ENCODE peak calls at places on chromosomes 16 and 17, in four cellular contexts. Y is tibial nerve, G is GM12865, A is astrocyte of the spinal cord. X is an unnamed sample.

GRCh38 chr17:62064029-62064790 is 868 bp downstream of the MED13 start:
- DNase-seq in A (peak), Y (no peak), G (peak), X (no peak)

GRCh38 chr17:82128287-82128686 is 30.3 kb upstream of the FASN start:
- DNase-seq in A (no peak), Y (no peak), G (no peak), X (no peak)

GRCh38 chr16:77951788-77952187 is 70.6 kb upstream of the CLEC3A start:
- DNase-seq in A (no peak), Y (no peak), G (peak), X (no peak)

GRCh38 chr16:76194621-76195015 is 82.6 kb upstream of the CNTNAP4 start:
- DNase-seq in G (no peak), Y (no peak), A (peak), X (no peak)

GRCh38 chr16:81486555-81487061 is 42.0 kb downstream of the CMIP start:
- DNase-seq in A (peak), Y (peak), G (no peak), X (no peak)

GRCh38 chr17:78748048-78748729 is 33.9 kb downstream of the CYTH1 start:
- DNase-seq in Y (peak), G (peak), A (no peak), X (no peak)

GRCh38 chr17:77445030-77445907 is 304.5 kb downstream of the SEC14L1 start:
- DNase-seq in A (no peak), G (peak), Y (peak), X (no peak)

GRCh38 chr17:49783051-49783715 is 5.3 kb upstream of the KAT7 start:
- DNase-seq in Y (no peak), A (no peak), G (no peak), X (no peak)

GRCh38 chr17:78748730-78749317 is 33.2 kb downstream of the CYTH1 start:
- DNase-seq in A (no peak), Y (peak), G (peak), X (no peak)

GRCh38 chr16:54176376-54176901 is 110.1 kb downstream of the IRX3 start:
- DNase-seq in Y (no peak), A (no peak), G (no peak), X (no peak)

GRCh38 chr17:37826497-37827115 is 81.7 kb upstream of the HNF1B start:
- DNase-seq in A (no peak), Y (no peak), G (peak), X (no peak)

GRCh38 chr17:9676084-9676483 is 30.8 kb downstream of the USP43 start:
- DNase-seq in Y (no peak), G (no peak), A (no peak), X (no peak)
- TF ChIP-seq CTCF in Y (no peak), G (no peak), A (peak), X (peak)

GRCh38 chr17:1237471-1237870 is 32.8 kb upstream of the BHLHA9 start:
- DNase-seq in Y (no peak), A (no peak), G (no peak), X (no peak)
- TF ChIP-seq CTCF in Y (no peak), A (no peak), G (no peak), X (no peak)

GRCh38 chr17:14736631-14737030 is 435.8 kb downstream of the HS3ST3B1 start:
- DNase-seq in A (no peak), G (no peak), Y (no peak), X (no peak)

GRCh38 chr17:14739656-14740431 is 439.0 kb downstream of the HS3ST3B1 start:
- DNase-seq in Y (no peak), G (no peak), A (no peak), X (no peak)

GRCh38 chr17:14737984-14738651 is 437.2 kb downstream of the HS3ST3B1 start:
- DNase-seq in A (peak), Y (peak), G (no peak), X (no peak)

GRCh38 chr17:14741516-14741915 is 440.6 kb downstream of the HS3ST3B1 start:
- DNase-seq in Y (no peak), G (no peak), A (peak), X (no peak)

GRCh38 chr17:14738652-14738988 is 437.7 kb downstream of the HS3ST3B1 start:
- DNase-seq in Y (no peak), G (no peak), A (no peak), X (no peak)
- TF ChIP-seq CTCF in Y (no peak), G (no peak), A (no peak), X (no peak)

GRCh38 chr16:79994413-79994812 is 393.9 kb upstream of the MAF start:
- DNase-seq in G (no peak), Y (no peak), A (no peak), X (no peak)

GRCh38 chr16:79993810-79994209 is 393.3 kb upstream of the MAF start:
- DNase-seq in Y (no peak), A (no peak), G (no peak), X (no peak)

GRCh38 chr16:79998143-79998542 is 397.6 kb upstream of the MAF start:
- DNase-seq in Y (no peak), A (no peak), G (no peak), X (no peak)

GRCh38 chr16:79995315-79995714 is 394.8 kb upstream of the MAF start:
- DNase-seq in A (no peak), G (no peak), Y (no peak), X (no peak)

DNA sequence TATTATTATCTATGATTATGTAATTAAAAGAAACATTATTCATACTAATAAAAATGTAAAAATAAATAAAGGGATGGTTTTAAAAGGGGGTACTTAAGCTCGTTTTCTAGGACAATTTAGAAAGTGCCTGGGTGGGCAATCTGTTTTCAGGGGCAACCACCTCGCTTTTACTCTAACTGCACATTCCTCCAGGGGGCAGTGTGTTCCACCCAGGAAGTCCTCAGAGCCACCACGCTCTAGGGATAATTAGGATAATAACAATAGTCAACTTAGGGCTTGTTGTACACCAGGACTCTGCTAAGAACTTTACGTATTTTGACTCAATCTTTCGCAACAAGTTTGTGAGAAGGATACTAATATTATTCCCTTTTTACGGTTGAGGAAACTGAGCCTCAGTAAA is 396.7 kb upstream of the MAF start:
- DNase-seq in G (peak), A (peak), Y (no peak), X (no peak)
- TF ChIP-seq CTCF in G (peak), A (peak), Y (peak), X (peak)

DNA sequence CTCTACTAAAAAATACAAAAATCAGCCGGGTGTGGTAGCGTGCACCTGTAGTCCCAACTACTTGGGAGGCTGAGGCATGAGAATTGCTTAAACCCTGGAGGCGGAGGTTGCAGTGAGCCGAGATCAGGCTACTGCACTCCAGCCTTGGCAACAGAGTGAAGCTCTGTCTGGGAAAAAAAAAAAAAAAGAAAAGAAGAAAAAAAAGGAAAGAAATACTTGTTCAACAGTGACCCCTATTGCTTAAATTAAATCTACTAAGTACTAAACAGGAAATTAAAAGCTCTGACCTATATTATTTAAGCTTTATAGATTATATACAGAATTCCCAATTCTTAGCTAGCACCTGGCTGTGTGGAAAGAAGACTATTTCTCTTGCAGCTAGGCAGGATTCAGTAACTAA is 48.9 kb downstream of the FBXL20 start:
- DNase-seq in A (no peak), Y (no peak), G (no peak), X (peak)
- TF ChIP-seq CTCF in A (no peak), Y (no peak), G (no peak), X (no peak)

DNA sequence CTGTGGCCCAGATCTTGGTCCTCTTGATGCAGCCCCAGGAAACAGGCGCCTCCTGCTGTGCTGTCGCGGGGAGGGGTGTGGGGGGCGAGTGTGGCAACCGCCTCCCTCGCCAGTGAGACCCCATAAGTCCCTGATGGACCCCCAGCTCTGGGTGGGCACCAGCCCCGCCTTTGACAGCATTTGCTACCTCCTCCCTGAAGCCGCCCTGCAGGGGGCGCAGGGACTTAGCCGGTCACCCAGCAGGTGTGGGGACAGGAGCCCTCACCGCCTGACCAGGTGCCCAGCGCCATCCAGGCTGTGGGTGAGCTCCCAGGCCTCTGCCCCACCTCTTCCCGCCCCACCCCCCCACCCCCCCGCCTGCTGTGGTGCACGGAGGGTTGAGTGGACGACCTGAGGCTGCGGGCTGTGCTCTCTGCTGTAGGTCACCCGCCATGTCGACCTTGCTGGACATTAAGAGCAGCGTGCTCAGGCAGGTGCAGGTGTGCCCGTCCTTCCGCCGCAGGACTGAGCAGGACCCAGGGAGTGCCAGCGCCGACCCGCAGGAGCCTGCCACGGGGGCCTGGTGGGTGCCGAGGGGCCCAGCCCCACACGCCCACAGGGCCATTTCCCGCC is 4.8 kb downstream of the BAIAP3 start:
- DNase-seq in A (no peak), G (peak), Y (no peak), X (no peak)
- TF ChIP-seq CTCF in A (peak), G (peak), Y (peak), X (peak)

X was measured in type B pancreatic cell.